ENCODE peak calls at places on chromosomes 11 and 22, in six cellular contexts. N, F, U, I, S and X are unnamed samples.

GRCh38 chr11:34512810-34513673 is 552 bp downstream of the ELF5 start:
- DNase-seq in N (peak; percentile 61), F (no peak), U (peak; percentile 74), I (peak; percentile 69), S (no peak), X (no peak)

GRCh38 chr22:43042101-43042780 is 27.3 kb upstream of the PACSIN2 start:
- DNase-seq in N (no peak), F (no peak), U (no peak), I (no peak), S (no peak), X (no peak)

GRCh38 chr22:47994045-47994444 is 1231.6 kb downstream of the TBC1D22A start:
- DNase-seq in N (no peak), F (no peak), U (no peak), I (no peak), S (no peak), X (no peak)

GRCh38 chr22:32754413-32755041 is 47.0 kb upstream of the TIMP3 start:
- DNase-seq in N (peak; percentile 16), F (no peak), U (peak; percentile 33), I (peak; percentile 83), S (no peak), X (no peak)

GRCh38 chr22:31619611-31620300 is 42.3 kb downstream of the PISD start:
- DNase-seq in N (no peak), F (no peak), U (no peak), I (no peak), S (no peak), X (no peak)

GRCh38 chr11:131787119-131787518 is 416.7 kb downstream of the NTM start:
- DNase-seq in N (no peak), F (no peak), U (no peak), I (no peak), S (no peak), X (no peak)

GRCh38 chr11:83132191-83132590 is 24.7 kb upstream of the PCF11 start:
- DNase-seq in N (no peak), F (no peak), U (no peak), I (no peak), S (no peak), X (no peak)

GRCh38 chr22:19988965-19989724 is 27.5 kb downstream of the ARVCF start:
- DNase-seq in N (no peak), F (no peak), U (no peak), I (no peak), S (no peak), X (no peak)

GRCh38 chr11:9565822-9566560 is 7.5 kb upstream of the WEE1 start:
- DNase-seq in N (peak; percentile 53), F (peak; percentile 82), U (peak; percentile 99), I (peak; percentile 99), S (peak; percentile 94), X (peak; percentile 86)

GRCh38 chr11:134349802-134350355 is 18.1 kb downstream of the GLB1L2 start:
- DNase-seq in N (peak; percentile 4), F (no peak), U (no peak), I (no peak), S (no peak), X (no peak)

DNA sequence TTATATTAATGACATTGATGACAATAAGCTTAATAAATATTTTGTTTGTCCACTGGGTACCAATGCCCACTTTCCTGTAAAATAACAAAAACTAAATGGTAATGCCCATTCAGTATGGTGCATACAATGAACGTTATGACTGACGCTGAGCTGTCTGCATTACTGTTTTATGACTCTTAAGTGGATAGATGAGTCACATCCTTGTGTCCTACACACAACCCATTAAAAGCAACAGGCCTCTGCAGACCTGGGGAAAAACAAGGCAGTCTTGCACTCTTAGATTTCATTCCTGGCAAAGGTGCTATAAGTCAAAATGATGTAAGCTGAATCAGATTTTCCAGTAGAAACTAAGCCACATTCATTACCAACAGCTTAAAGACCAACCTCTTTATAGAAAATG is 176.3 kb upstream of the TMEM45B start:
- DNase-seq in N (no peak), F (no peak), U (peak; percentile 72), I (peak; percentile 3), S (no peak), X (no peak)
- TF ChIP-seq EP300 in N (no peak), F (no peak), U (no peak), I (no peak), S (no peak), X (no peak)

GRCh38 chr22:28820885-28821284 is 20.5 kb upstream of the XBP1 start:
- DNase-seq in N (no peak), F (no peak), U (no peak), I (no peak), S (no peak), X (peak; percentile 19)

GRCh38 chr22:28819253-28820096 is 19.1 kb upstream of the XBP1 start:
- DNase-seq in N (peak; percentile 69), F (no peak), U (peak; percentile 46), I (peak; percentile 91), S (no peak), X (peak; percentile 42)

GRCh38 chr22:28815729-28816128 is 15.4 kb upstream of the XBP1 start:
- DNase-seq in N (no peak), F (no peak), U (no peak), I (no peak), S (no peak), X (no peak)

GRCh38 chr22:28816994-28817530 is 16.7 kb upstream of the XBP1 start:
- DNase-seq in N (no peak), F (no peak), U (no peak), I (no peak), S (no peak), X (no peak)

GRCh38 chr22:28817919-28818859 is 17.8 kb upstream of the XBP1 start:
- DNase-seq in N (peak; percentile 66), F (no peak), U (no peak), I (peak; percentile 79), S (no peak), X (peak; percentile 60)
- TF ChIP-seq EP300 in N (no peak), F (no peak), U (no peak), I (peak; percentile 87), S (no peak), X (no peak)

GRCh38 chr11:12702999-12703453 is 28.8 kb downstream of the TEAD1 start:
- DNase-seq in N (no peak), F (no peak), U (no peak), I (no peak), S (no peak), X (no peak)

GRCh38 chr11:12705874-12706273 is 31.7 kb downstream of the TEAD1 start:
- DNase-seq in N (no peak), F (no peak), U (no peak), I (no peak), S (no peak), X (no peak)

GRCh38 chr11:12704049-12704448 is 29.8 kb downstream of the TEAD1 start:
- DNase-seq in N (no peak), F (no peak), U (no peak), I (no peak), S (no peak), X (no peak)

GRCh38 chr11:12707500-12707880 is 33.3 kb downstream of the TEAD1 start:
- DNase-seq in N (no peak), F (no peak), U (no peak), I (no peak), S (no peak), X (no peak)

GRCh38 chr11:12706531-12707499 is 32.6 kb downstream of the TEAD1 start:
- DNase-seq in N (peak; percentile 51), F (no peak), U (no peak), I (peak; percentile 57), S (no peak), X (no peak)
- TF ChIP-seq EP300 in N (no peak), F (no peak), U (no peak), I (no peak), S (no peak), X (no peak)

GRCh38 chr11:60863550-60864521 is 3.5 kb upstream of the ZP1 start:
- DNase-seq in N (no peak), F (no peak), U (no peak), I (no peak), S (no peak), X (peak; percentile 20)
- TF ChIP-seq EP300 in N (no peak), F (no peak), U (no peak), I (no peak), S (no peak), X (no peak)

GRCh38 chr11:61969838-61970452 is 2.5 kb upstream of the FTH1 start:
- DNase-seq in N (no peak), F (no peak), U (peak; percentile 57), I (no peak), S (no peak), X (no peak)
- TF ChIP-seq EP300 in N (no peak), F (no peak), U (peak; percentile 39), I (no peak), S (no peak), X (no peak)

DNA sequence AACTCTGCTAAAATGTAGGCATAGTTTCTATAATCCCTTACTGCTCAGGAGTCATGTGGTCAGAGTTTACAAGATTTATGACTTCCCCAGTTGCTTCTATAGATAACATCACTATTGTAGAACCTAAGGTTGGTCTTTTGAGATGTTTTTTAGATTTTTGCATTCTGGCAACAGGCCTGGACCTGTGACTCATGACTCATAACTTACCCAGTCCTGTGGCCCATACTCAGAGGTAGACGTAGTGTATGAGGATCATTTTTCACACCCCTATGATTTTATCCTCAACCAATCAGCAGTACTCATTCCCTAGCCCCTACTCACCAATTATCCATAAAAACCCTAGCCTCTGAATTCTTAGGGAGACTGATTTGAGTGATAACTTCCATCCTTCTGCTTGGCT is 384.4 kb upstream of the DDI1 start:
- DNase-seq in N (no peak), F (no peak), U (no peak), I (no peak), S (no peak), X (no peak)
- TF ChIP-seq EP300 in N (no peak), F (no peak), U (no peak), I (no peak), S (no peak), X (no peak)

GRCh38 chr22:27745809-27746208 is 55.7 kb downstream of the MN1 start:
- DNase-seq in N (no peak), F (no peak), U (no peak), I (no peak), S (no peak), X (no peak)

GRCh38 chr22:27745154-27745553 is 56.4 kb downstream of the MN1 start:
- DNase-seq in N (no peak), F (no peak), U (no peak), I (no peak), S (no peak), X (peak; percentile 32)

GRCh38 chr22:27737521-27737920 is 64.0 kb downstream of the MN1 start:
- DNase-seq in N (no peak), F (no peak), U (no peak), I (no peak), S (no peak), X (no peak)

DNA sequence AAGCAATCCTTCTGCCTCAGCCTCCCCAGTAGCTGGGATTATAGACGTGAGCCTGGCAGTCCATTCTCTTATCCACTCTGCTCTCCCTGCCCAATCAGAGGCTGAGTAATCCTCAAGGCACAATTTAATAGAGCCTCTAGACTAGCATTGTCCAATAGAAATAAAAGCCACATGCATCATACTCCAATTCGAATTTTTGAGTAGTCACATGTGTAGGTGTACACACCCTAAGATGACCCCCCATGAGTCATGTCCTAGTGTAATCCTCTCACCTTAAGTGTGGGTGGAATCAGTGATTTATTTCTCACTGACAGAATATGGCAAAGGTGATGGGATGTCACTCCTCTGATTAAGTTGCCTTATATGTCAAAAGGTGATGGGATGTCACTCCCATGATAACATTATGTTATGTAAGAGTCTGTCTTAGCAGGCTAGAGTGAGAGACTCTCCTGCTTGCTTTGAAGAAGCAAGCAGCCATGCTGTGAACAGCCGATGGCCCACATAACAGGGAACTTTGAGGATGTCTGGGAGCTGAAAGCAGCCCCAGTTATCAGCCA is 61.3 kb downstream of the MN1 start:
- DNase-seq in N (no peak), F (no peak), U (no peak), I (no peak), S (no peak), X (peak; percentile 15)
- TF ChIP-seq EP300 in N (no peak), F (no peak), U (no peak), I (no peak), S (no peak), X (no peak)